ENCODE peak calls at places on chromosome 17, in four cellular contexts. O is stomach, A is vagina, Y is transverse colon. W is an unnamed sample.

GRCh38 chr17:83080641-83081560 is 1.5 kb downstream of the METRNL start:
- DNase-seq in O (peak), Y (peak), A (no peak), W (peak)

GRCh38 chr17:79990051-79990592 is 45.5 kb downstream of the TBC1D16 start:
- DNase-seq in Y (peak), O (no peak), A (no peak), W (no peak)

GRCh38 chr17:77608431-77608830 is 350.1 kb upstream of the TNRC6C start:
- DNase-seq in O (no peak), A (no peak), Y (no peak), W (no peak)

GRCh38 chr17:40632206-40632605 is 15.4 kb downstream of the SMARCE1 start:
- DNase-seq in O (no peak), A (no peak), Y (no peak), W (no peak)

GRCh38 chr17:64218066-64218465 is 45.0 kb downstream of the TEX2 start:
- DNase-seq in A (no peak), Y (no peak), O (no peak), W (no peak)

GRCh38 chr17:71438631-71439146 is 682.1 kb upstream of the SOX9 start:
- DNase-seq in O (no peak), Y (no peak), A (no peak), W (no peak)

GRCh38 chr17:31537558-31537957 is 146.1 kb downstream of the RAB11FIP4 start:
- DNase-seq in Y (peak), O (peak), A (no peak), W (no peak)

GRCh38 chr17:2892305-2892971 is 96.2 kb downstream of the RAP1GAP2 start:
- DNase-seq in A (no peak), Y (peak), O (peak), W (no peak)

GRCh38 chr17:19331134-19331533 is 31.4 kb downstream of the B9D1 start:
- DNase-seq in A (no peak), O (peak), Y (no peak), W (no peak)

GRCh38 chr17:37752482-37752881 is 7.6 kb upstream of the HNF1B start:
- DNase-seq in A (no peak), O (no peak), Y (no peak), W (no peak)

GRCh38 chr17:3029213-3029913 is 34.0 kb downstream of the OR1D5 start:
- DNase-seq in Y (no peak), A (no peak), O (no peak), W (no peak)

GRCh38 chr17:57357392-57357784 is 101.1 kb downstream of the MSI2 start:
- DNase-seq in O (peak), A (no peak), Y (peak), W (no peak)

GRCh38 chr17:75808905-75809621 is 24.5 kb downstream of the UNK start:
- DNase-seq in O (peak), Y (no peak), A (no peak), W (no peak)

GRCh38 chr17:75809631-75810111 is 25.1 kb downstream of the UNK start:
- DNase-seq in Y (no peak), A (no peak), O (no peak), W (no peak)

GRCh38 chr17:75811174-75811573 is 26.6 kb downstream of the UNK start:
- DNase-seq in A (no peak), Y (no peak), O (no peak), W (no peak)

GRCh38 chr17:75808549-75808904 is 23.9 kb downstream of the UNK start:
- DNase-seq in A (no peak), Y (no peak), O (no peak), W (no peak)

GRCh38 chr17:75810216-75810615 is 25.6 kb downstream of the UNK start:
- DNase-seq in A (no peak), Y (peak), O (no peak), W (peak)
- TF ChIP-seq POLR2AphosphoS5 in A (no peak), Y (peak), O (no peak), W (peak)

DNA sequence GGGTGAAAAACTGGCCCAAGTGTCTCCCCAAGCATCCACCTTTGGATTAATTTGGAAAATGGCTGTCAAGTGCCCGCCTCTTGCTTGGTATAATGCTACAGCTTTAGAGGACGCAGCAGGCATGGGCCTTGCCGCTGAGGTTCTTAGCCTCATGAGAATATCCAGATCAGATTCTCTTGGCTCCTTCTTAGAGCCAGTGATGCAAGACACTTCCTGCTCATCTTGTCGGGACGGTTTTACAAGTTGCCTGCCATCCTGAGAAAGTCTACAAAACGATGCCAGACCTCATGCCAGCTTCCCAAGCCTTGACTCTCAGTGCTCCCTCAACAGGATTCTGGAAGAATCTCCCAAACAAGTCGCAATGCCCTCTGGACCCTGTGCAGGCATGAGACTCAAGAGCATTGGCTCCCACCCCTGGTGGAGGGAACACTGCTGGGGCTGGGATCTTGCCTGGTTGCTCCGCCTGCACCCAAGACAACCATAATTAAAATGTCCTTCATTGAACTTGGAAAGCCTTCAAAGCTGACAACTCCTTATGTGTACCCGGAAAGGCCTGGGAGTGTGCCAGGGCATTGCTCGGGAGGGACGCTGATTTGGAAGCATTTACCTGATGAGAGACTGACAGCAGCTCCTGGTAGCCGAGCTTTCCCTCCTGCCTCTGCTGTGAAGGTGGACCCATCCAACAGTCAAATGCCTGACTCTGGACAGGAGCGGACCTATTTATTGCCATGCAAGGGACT is 25.8 kb upstream of the STH start:
- DNase-seq in O (peak), Y (peak), A (no peak), W (no peak)
- TF ChIP-seq POLR2AphosphoS5 in O (no peak), Y (peak), A (peak), W (no peak)

DNA sequence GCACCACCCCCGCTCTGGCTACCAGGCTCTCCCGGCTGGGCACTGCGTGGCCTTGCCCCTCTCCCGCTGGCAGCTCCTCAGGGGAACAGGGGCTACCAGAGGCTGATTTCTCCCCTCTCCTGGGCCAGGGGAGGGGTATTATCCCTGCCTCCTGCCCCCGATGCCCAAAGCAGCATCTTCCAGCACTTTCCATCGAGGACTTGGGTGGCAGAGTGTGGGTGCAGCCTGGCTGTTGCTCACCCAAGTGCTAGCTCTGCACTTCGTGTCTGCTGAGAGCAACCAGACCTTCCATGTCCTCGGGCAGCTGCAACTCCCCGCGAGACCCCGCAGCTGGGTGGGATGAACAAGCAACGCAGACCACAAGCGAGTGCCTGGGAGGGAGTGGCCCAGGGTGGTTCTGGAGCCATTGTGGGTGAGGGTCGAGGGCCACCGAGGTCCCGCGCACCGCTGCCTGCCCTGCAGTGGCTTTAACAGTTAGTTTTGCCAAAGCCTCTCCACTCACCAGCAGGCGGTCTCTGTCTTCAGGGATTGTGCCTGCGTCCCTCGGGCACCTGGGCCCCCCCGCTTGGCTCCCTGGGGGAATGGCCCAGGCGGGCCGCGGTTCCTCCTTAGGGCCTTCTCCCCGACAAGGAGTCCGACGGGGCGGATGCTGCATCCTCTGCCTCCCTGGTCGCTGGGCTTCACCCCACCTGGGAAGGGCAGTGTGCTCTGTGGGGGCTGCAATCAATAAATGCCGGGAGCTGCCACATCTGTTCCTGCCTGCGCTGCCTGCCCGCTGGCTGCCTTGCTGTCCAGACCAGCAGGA is 8.4 kb downstream of the SLC25A10 start:
- DNase-seq in Y (no peak), A (no peak), O (no peak), W (no peak)
- TF ChIP-seq POLR2AphosphoS5 in Y (no peak), A (no peak), O (no peak), W (no peak)

GRCh38 chr17:8630802-8631553 is 453 bp upstream of the MYH10 start:
- DNase-seq in A (peak), Y (peak), O (peak), W (peak)
- TF ChIP-seq POLR2AphosphoS5 in A (peak), Y (peak), O (peak), W (no peak)

DNA sequence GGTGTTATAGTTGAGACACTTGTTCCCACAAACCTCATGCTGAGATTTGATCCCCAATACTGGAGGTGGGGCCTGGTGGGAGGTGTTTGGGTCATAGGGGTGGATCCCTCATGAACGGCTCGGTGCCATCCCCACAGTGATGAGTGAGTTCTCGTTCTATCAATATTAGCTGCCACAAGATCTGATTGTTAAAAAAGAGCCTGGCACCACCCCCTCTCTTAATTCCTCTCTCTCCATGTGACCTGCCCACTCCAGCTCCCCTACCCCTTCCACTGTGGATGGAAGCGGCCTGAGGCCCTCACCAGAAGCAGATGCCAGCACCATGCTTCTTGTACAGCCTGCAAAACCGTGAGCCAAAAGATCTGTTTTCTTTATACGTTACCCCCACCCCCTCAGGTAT is 31.2 kb downstream of the TRIM16 start:
- DNase-seq in O (no peak), A (no peak), Y (no peak), W (no peak)
- TF ChIP-seq POLR2AphosphoS5 in O (no peak), A (no peak), Y (no peak), W (no peak)